ENCODE peak calls at places on chromosomes 1 and 21, in six cellular contexts. F is PC-3, G is fibroblast of lung, W is MM.1S, X is IMR-90, N is mammary epithelial cell. K is an unnamed sample.

GRCh38 chr1:60924964-60925798 is 157.2 kb upstream of the NFIA start:
- DNase-seq in F (no peak), G (no peak), W (no peak), X (no peak), N (no peak), K (no peak)

GRCh38 chr1:9711466-9712020 is 60.0 kb downstream of the PIK3CD start:
- DNase-seq in F (no peak), G (no peak), W (no peak), X (no peak), N (no peak), K (no peak)

GRCh38 chr1:27816921-27817630 is 13.5 kb upstream of the PPP1R8 start:
- DNase-seq in F (no peak), G (peak), W (no peak), X (peak), N (no peak), K (no peak)

GRCh38 chr1:172897738-172898137 is 153.0 kb downstream of the TNFSF18 start:
- DNase-seq in F (peak), G (peak), W (no peak), X (peak), N (no peak), K (peak)

GRCh38 chr1:184878602-184879001 is 95.7 kb downstream of the NIBAN1 start:
- DNase-seq in F (no peak), G (no peak), W (no peak), X (no peak), N (no peak), K (no peak)

GRCh38 chr1:11787251-11787803 is 18.4 kb downstream of the MTHFR start:
- DNase-seq in F (peak), G (peak), W (no peak), X (peak), N (peak), K (peak)

GRCh38 chr21:41759926-41760325 is 6.9 kb downstream of the RIPK4 start:
- DNase-seq in F (peak), G (no peak), W (no peak), X (no peak), N (no peak), K (no peak)

GRCh38 chr1:51607676-51608075 is 9.2 kb upstream of the OSBPL9 start:
- DNase-seq in F (no peak), G (no peak), W (no peak), X (no peak), N (no peak), K (no peak)

GRCh38 chr1:167797005-167797404 is 75.2 kb downstream of the MPZL1 start:
- DNase-seq in F (peak), G (peak), W (no peak), X (peak), N (peak), K (peak)

GRCh38 chr1:109935451-109935900 is 24.8 kb downstream of the CSF1 start:
- DNase-seq in F (no peak), G (no peak), W (no peak), X (no peak), N (no peak), K (no peak)

GRCh38 chr1:60679976-60680375 is 402.4 kb upstream of the NFIA start:
- DNase-seq in F (no peak), G (no peak), W (no peak), X (no peak), N (no peak), K (no peak)

GRCh38 chr1:20551945-20552727 is at the start of gene FAM43B:
- DNase-seq in F (no peak), G (peak), W (no peak), X (no peak), N (no peak), K (peak)

GRCh38 chr1:156571959-156572662 is at the start of gene IQGAP3:
- DNase-seq in F (peak), G (peak), W (peak), X (peak), N (peak), K (peak)

GRCh38 chr1:30618335-30618747 is 105.0 kb downstream of the MATN1 start:
- DNase-seq in F (peak), G (peak), W (no peak), X (no peak), N (peak), K (no peak)

GRCh38 chr1:41862411-41863221 is 56.1 kb downstream of the HIVEP3 start:
- DNase-seq in F (peak), G (peak), W (no peak), X (peak), N (peak), K (peak)

GRCh38 chr1:94383966-94384408 is 34.2 kb upstream of the ABCD3 start:
- DNase-seq in F (peak), G (peak), W (no peak), X (peak), N (no peak), K (no peak)

GRCh38 chr1:156511656-156512055 is 11.1 kb upstream of the MEF2D start:
- DNase-seq in F (peak), G (no peak), W (peak), X (peak), N (no peak), K (no peak)

GRCh38 chr1:153428790-153429189 is 12.5 kb downstream of the S100A7A start:
- DNase-seq in F (no peak), G (no peak), W (no peak), X (no peak), N (no peak), K (no peak)

GRCh38 chr1:204085876-204086275 is 13.0 kb downstream of the SOX13 start:
- DNase-seq in F (no peak), G (no peak), W (no peak), X (no peak), N (no peak), K (no peak)

GRCh38 chr1:64051801-64052200 is 151.6 kb upstream of the UBE2U start:
- DNase-seq in F (no peak), G (peak), W (no peak), X (no peak), N (no peak), K (no peak)

GRCh38 chr1:24450321-24450720 is 34.7 kb downstream of the NIPAL3 start:
- DNase-seq in F (no peak), G (no peak), W (no peak), X (no peak), N (no peak), K (no peak)

GRCh38 chr21:31550070-31550469 is 109.4 kb upstream of the SOD1 start:
- DNase-seq in F (no peak), G (no peak), W (no peak), X (no peak), N (no peak), K (no peak)
- H3K9ac ChIP-seq in F (no peak), G (no peak), W (no peak), X (no peak), N (no peak), K (no peak)

GRCh38 chr1:239493736-239494285 is 107.4 kb downstream of the CHRM3 start:
- DNase-seq in F (peak), G (peak), W (no peak), X (no peak), N (no peak), K (no peak)
- H3K9ac ChIP-seq in F (no peak), G (no peak), W (no peak), X (no peak), N (no peak), K (no peak)

GRCh38 chr1:87132664-87133000 is 196.0 kb upstream of the LMO4 start:
- DNase-seq in F (no peak), G (no peak), W (no peak), X (no peak), N (no peak), K (no peak)
- H3K9ac ChIP-seq in F (no peak), G (no peak), W (no peak), X (no peak), N (no peak), K (no peak)

GRCh38 chr1:2946291-2946690 is 75.0 kb upstream of the ACTRT2 start:
- DNase-seq in F (no peak), G (no peak), W (no peak), X (no peak), N (no peak), K (no peak)

GRCh38 chr1:2943686-2944260 is 77.5 kb upstream of the ACTRT2 start:
- DNase-seq in F (no peak), G (no peak), W (no peak), X (no peak), N (no peak), K (no peak)

GRCh38 chr1:2944705-2945104 is 76.6 kb upstream of the ACTRT2 start:
- DNase-seq in F (no peak), G (no peak), W (no peak), X (no peak), N (no peak), K (no peak)

GRCh38 chr1:2946999-2947650 is 74.1 kb upstream of the ACTRT2 start:
- DNase-seq in F (no peak), G (no peak), W (no peak), X (no peak), N (no peak), K (no peak)

GRCh38 chr1:2945821-2946231 is 75.4 kb upstream of the ACTRT2 start:
- DNase-seq in F (no peak), G (no peak), W (no peak), X (no peak), N (no peak), K (no peak)
- H3K9ac ChIP-seq in F (no peak), G (no peak), W (no peak), X (no peak), N (no peak), K (no peak)

GRCh38 chr1:15950302-15950701 is 25.6 kb downstream of the ZBTB17 start:
- DNase-seq in F (no peak), G (no peak), W (no peak), X (no peak), N (no peak), K (no peak)

GRCh38 chr1:15951341-15952153 is 24.4 kb downstream of the ZBTB17 start:
- DNase-seq in F (no peak), G (no peak), W (no peak), X (no peak), N (no peak), K (no peak)

GRCh38 chr1:15952317-15953258 is 23.3 kb downstream of the ZBTB17 start:
- DNase-seq in F (peak), G (peak), W (no peak), X (peak), N (peak), K (peak)

GRCh38 chr1:15949453-15950245 is 26.3 kb downstream of the ZBTB17 start:
- DNase-seq in F (no peak), G (peak), W (no peak), X (peak), N (peak), K (peak)

GRCh38 chr1:15950763-15951295 is 25.1 kb downstream of the ZBTB17 start:
- DNase-seq in F (no peak), G (peak), W (no peak), X (peak), N (no peak), K (peak)
- H3K9ac ChIP-seq in F (no peak), G (no peak), W (no peak), X (no peak), N (peak), K (peak)

GRCh38 chr1:108557311-108557710 is 2.6 kb upstream of the EEIG2 start:
- DNase-seq in F (no peak), G (no peak), W (no peak), X (no peak), N (no peak), K (no peak)
- H3K9ac ChIP-seq in F (no peak), G (no peak), W (no peak), X (no peak), N (no peak), K (no peak)

GRCh38 chr1:21912038-21912758 is 24.9 kb downstream of the HSPG2 start:
- DNase-seq in F (no peak), G (no peak), W (no peak), X (no peak), N (no peak), K (peak)
- H3K9ac ChIP-seq in F (no peak), G (no peak), W (no peak), X (no peak), N (no peak), K (no peak)

K was measured in endothelial cell of umbilical vein.